ENCODE peak calls at places on chromosomes 3 and 15, in seven cellular contexts. J is neural progenitor cell, Y is WTC11, C is A549, W is mesothelial cell of epicardium, B is mucosa of descending colon, U is AG10803. S is an unnamed sample.

GRCh38 chr15:80475572-80475971 is 71.4 kb downstream of the ARNT2 start:
- DNase-seq in J (no peak), Y (no peak), C (no peak), W (no peak), B (no peak), U (no peak), S (no peak)

GRCh38 chr15:51623386-51623938 is 891 bp upstream of the DMXL2 start:
- DNase-seq in J (no peak), Y (no peak), C (no peak), W (no peak), B (no peak), U (no peak), S (no peak)

GRCh38 chr3:14451844-14452533 is 49.6 kb downstream of the SLC6A6 start:
- DNase-seq in J (no peak), Y (no peak), C (peak), W (no peak), B (peak), U (peak), S (no peak)

GRCh38 chr3:14481018-14481645 is 59.0 kb downstream of the GRIP2 start:
- DNase-seq in J (no peak), Y (no peak), C (no peak), W (no peak), B (no peak), U (no peak), S (no peak)

GRCh38 chr3:90035643-90036042 is 928.2 kb downstream of the EPHA3 start:
- DNase-seq in J (no peak), Y (no peak), C (no peak), W (no peak), B (no peak), U (no peak), S (no peak)

GRCh38 chr3:127137113-127137512 is 55.8 kb upstream of the PRR23E start:
- DNase-seq in J (no peak), Y (no peak), C (no peak), W (no peak), B (no peak), U (no peak), S (no peak)

GRCh38 chr3:39941941-39942340 is 132.5 kb downstream of the MYRIP start:
- DNase-seq in J (no peak), Y (no peak), C (no peak), W (no peak), B (no peak), U (no peak), S (no peak)

GRCh38 chr3:62109534-62109933 is 263.8 kb downstream of the FEZF2 start:
- DNase-seq in J (no peak), Y (peak), C (no peak), W (no peak), B (no peak), U (peak), S (no peak)

GRCh38 chr3:128100126-128100525 is 23.5 kb downstream of the RUVBL1 start:
- DNase-seq in J (peak), Y (no peak), C (no peak), W (no peak), B (no peak), U (no peak), S (no peak)

GRCh38 chr15:70907784-70908471 is 15.3 kb downstream of the LRRC49 start:
- DNase-seq in J (peak), Y (no peak), C (no peak), W (no peak), B (no peak), U (no peak), S (no peak)
- TF ChIP-seq CTCF in J (peak), Y (no peak), C (no peak), W (peak), B (no peak), U (no peak), S (peak)

GRCh38 chr15:66685638-66686150 is 16.3 kb upstream of the SMAD6 start:
- DNase-seq in J (no peak), Y (no peak), C (no peak), W (no peak), B (no peak), U (no peak), S (no peak)
- TF ChIP-seq CTCF in J (peak), Y (no peak), C (peak), W (peak), B (no peak), U (peak), S (peak)

GRCh38 chr3:71258116-71258515 is 325.4 kb downstream of the FOXP1 start:
- DNase-seq in J (no peak), Y (no peak), C (peak), W (no peak), B (no peak), U (peak), S (no peak)
- TF ChIP-seq CTCF in J (no peak), Y (no peak), C (no peak), W (no peak), B (no peak), U (no peak), S (no peak)

GRCh38 chr15:90191795-90192494 is 9.2 kb upstream of the SEMA4B start:
- DNase-seq in J (no peak), Y (no peak), C (no peak), W (no peak), B (peak), U (peak), S (no peak)
- TF ChIP-seq CTCF in J (no peak), Y (no peak), C (no peak), W (no peak), B (no peak), U (no peak), S (no peak)

GRCh38 chr3:108103971-108104797 is 13.4 kb upstream of the CD47 start:
- DNase-seq in J (no peak), Y (no peak), C (no peak), W (peak), B (no peak), U (no peak), S (no peak)
- TF ChIP-seq CTCF in J (no peak), Y (no peak), C (no peak), W (no peak), B (no peak), U (no peak), S (no peak)

DNA sequence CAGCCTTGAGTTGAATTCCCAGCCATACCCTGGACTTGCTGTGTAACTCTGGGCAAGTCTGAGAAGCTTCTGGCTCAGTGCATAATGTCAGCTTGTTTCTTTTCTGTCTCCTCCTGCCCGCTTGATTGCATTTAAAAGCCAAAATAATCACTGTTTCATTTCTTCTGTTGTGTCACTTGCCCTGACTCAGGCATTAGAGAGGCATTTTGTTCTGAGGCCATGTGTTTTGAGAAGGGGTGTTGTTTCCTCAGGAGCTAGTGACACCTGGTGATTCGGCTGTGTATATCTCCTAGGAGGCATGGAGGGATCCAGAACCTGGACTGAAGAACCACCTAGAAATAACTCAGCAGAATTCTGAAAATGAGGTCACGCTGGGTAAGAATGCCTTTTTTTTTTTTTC is 16.0 kb downstream of the WDR73 start:
- DNase-seq in J (no peak), Y (no peak), C (no peak), W (no peak), B (no peak), U (peak), S (no peak)
- TF ChIP-seq CTCF in J (no peak), Y (no peak), C (peak), W (no peak), B (no peak), U (no peak), S (no peak)

S was measured in endothelial cell.